ENCODE peak calls at places on chromosomes 7 and 10, in seven cellular contexts. W, T, F, U, M, P and C are unnamed samples.

GRCh38 chr10:22581453-22581852 is 132.9 kb downstream of the PIP4K2A start:
- DNase-seq in T (no peak), W (no peak), M (no peak), U (no peak), F (no peak), P (no peak), C (no peak)

GRCh38 chr7:108109216-108109908 is 20.8 kb downstream of the LAMB4 start:
- DNase-seq in F (peak; percentile 31), P (no peak), U (no peak), M (no peak), T (no peak), W (no peak), C (no peak)

GRCh38 chr10:29555091-29555745 is 79.6 kb downstream of the SVIL start:
- DNase-seq in T (no peak), U (no peak), W (no peak), F (no peak), P (no peak), M (no peak), C (no peak)

GRCh38 chr7:149477494-149478443 is 16.9 kb upstream of the ZNF777 start:
- DNase-seq in U (no peak), W (peak; percentile 76), M (no peak), T (no peak), P (no peak), F (no peak), C (no peak)

GRCh38 chr7:133547981-133548380 is 295.1 kb downstream of the EXOC4 start:
- DNase-seq in P (no peak), W (no peak), M (no peak), U (no peak), T (no peak), F (no peak), C (no peak)

GRCh38 chr7:92810242-92810611 is 26.1 kb downstream of the CDK6 start:
- DNase-seq in M (no peak), T (no peak), F (no peak), P (no peak), U (no peak), W (no peak), C (peak; percentile 38)

GRCh38 chr10:68595513-68595912 is 35.4 kb downstream of the TET1 start:
- DNase-seq in P (no peak), M (no peak), W (no peak), F (no peak), T (no peak), U (no peak), C (no peak)

GRCh38 chr10:75379234-75379724 is 22.3 kb downstream of the ZNF503 start:
- DNase-seq in T (no peak), M (no peak), F (peak; percentile 57), P (no peak), W (no peak), U (peak; percentile 20), C (no peak)

GRCh38 chr10:119957451-119957850 is 64.9 kb downstream of the SEC23IP start:
- DNase-seq in W (no peak), P (no peak), U (no peak), T (no peak), F (no peak), M (no peak), C (peak; percentile 5)

GRCh38 chr7:138025215-138026186 is 23.6 kb upstream of the CREB3L2 start:
- DNase-seq in W (no peak), U (peak; percentile 73), T (no peak), F (no peak), P (no peak), M (no peak), C (no peak)

GRCh38 chr7:106681815-106682495 is 21.0 kb upstream of the CCDC71L start:
- DNase-seq in P (peak; percentile 76), F (no peak), W (no peak), U (no peak), M (no peak), T (peak; percentile 48), C (no peak)

GRCh38 chr10:109089779-109090178 is 833.5 kb downstream of the XPNPEP1 start:
- DNase-seq in P (no peak), U (no peak), W (no peak), F (no peak), M (no peak), T (no peak), C (no peak)

GRCh38 chr7:115060095-115060830 is 138.4 kb downstream of the MDFIC start:
- DNase-seq in P (no peak), T (no peak), U (no peak), F (no peak), W (no peak), M (no peak), C (no peak)

GRCh38 chr10:81872206-81872605 is 2.8 kb upstream of the NRG3 start:
- DNase-seq in F (no peak), T (no peak), W (no peak), M (no peak), P (no peak), U (no peak), C (no peak)

GRCh38 chr10:43093423-43094090 is 16.7 kb downstream of the RET start:
- DNase-seq in F (no peak), T (no peak), W (no peak), U (no peak), M (no peak), P (no peak), C (no peak)

GRCh38 chr7:129095258-129095657 is 40.3 kb upstream of the TNPO3 start:
- DNase-seq in F (no peak), W (no peak), T (no peak), M (no peak), P (no peak), U (no peak), C (no peak)

GRCh38 chr7:138864667-138865066 is 66.7 kb upstream of the ATP6V0A4 start:
- DNase-seq in F (no peak), M (no peak), P (peak; percentile 26), T (no peak), W (no peak), U (peak; percentile 95), C (no peak)

GRCh38 chr7:36080843-36081242 is 72.2 kb upstream of the EEPD1 start:
- DNase-seq in F (no peak), W (no peak), M (no peak), T (no peak), P (no peak), U (no peak), C (no peak)